ENCODE peak calls at places on chromosomes 5 and 9, in seven cellular contexts. V, O, S, R, U, M and X are unnamed samples.

GRCh38 chr5:150605546-150605945 is 34.9 kb upstream of the SYNPO start:
- DNase-seq in U (no peak), R (no peak), O (no peak), S (no peak), V (no peak), M (no peak), X (no peak)

GRCh38 chr5:158119852-158120708 is 261.1 kb upstream of the CLINT1 start:
- DNase-seq in O (no peak), V (no peak), U (peak; percentile 83), S (no peak), M (peak; percentile 26), R (no peak), X (no peak)

GRCh38 chr9:117412006-117412715 is 2.7 kb downstream of the ASTN2 start:
- DNase-seq in R (no peak), S (no peak), V (no peak), U (no peak), M (no peak), O (no peak), X (no peak)

GRCh38 chr9:9747787-9748186 is 865.0 kb downstream of the PTPRD start:
- DNase-seq in S (no peak), O (no peak), V (no peak), U (peak; percentile 75), R (no peak), M (no peak), X (no peak)

GRCh38 chr5:86748538-86749105 is 130.9 kb downstream of the COX7C start:
- DNase-seq in M (no peak), O (no peak), R (no peak), U (no peak), V (no peak), S (no peak), X (no peak)

GRCh38 chr5:160092519-160092918 is 26.7 kb downstream of the PWWP2A start:
- DNase-seq in V (no peak), R (no peak), M (no peak), O (no peak), U (no peak), S (no peak), X (no peak)

GRCh38 chr9:127919253-127919815 is 2.5 kb upstream of the ST6GALNAC4 start:
- DNase-seq in V (peak; percentile 77), U (peak; percentile 99), M (peak; percentile 84), R (peak; percentile 94), O (no peak), S (no peak), X (peak; percentile 89)

GRCh38 chr9:130891699-130892502 is 4.7 kb downstream of the QRFP start:
- DNase-seq in S (no peak), R (peak; percentile 28), V (no peak), M (no peak), O (no peak), U (no peak), X (no peak)

GRCh38 chr9:93111001-93111370 is 15.0 kb downstream of the CARD19 start:
- DNase-seq in V (no peak), U (no peak), R (no peak), M (peak; percentile 10), O (no peak), S (no peak), X (peak; percentile 4)

GRCh38 chr5:864492-865167 is 13.8 kb upstream of the ZDHHC11 start:
- DNase-seq in R (peak; percentile 9), M (no peak), S (no peak), U (no peak), O (no peak), V (no peak), X (peak; percentile 24)

DNA sequence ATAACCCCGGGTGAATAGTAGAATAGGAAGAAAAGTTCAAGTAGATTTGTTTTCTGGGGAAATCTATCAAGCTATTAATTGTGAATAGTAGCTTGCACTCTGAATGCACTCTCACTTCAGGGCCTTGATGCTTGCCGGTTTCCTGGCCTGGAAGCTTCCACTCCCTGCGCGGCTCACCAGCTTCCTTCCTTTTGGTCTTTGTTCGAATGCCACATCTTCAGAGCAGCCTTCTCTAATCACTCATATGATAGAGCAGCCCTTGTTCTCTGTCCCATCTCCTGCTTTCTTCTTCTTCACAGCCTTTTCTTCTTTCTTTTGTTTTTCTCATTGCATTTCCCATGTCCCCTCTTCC is 146.7 kb downstream of the MAST4 start:
- DNase-seq in O (no peak), V (no peak), U (no peak), S (no peak), M (no peak), R (no peak), X (no peak)
- H3K27ac ChIP-seq in O (peak overlapping the region; percentile 8), V (no peak overlapping the region), U (no peak overlapping the region), S (no peak overlapping the region), M (no peak overlapping the region), R (no peak overlapping the region), X (no peak overlapping the region)

GRCh38 chr5:96780626-96781025 is 27.1 kb downstream of the ERAP1 start:
- DNase-seq in M (no peak), R (no peak), V (no peak), O (no peak), S (no peak), U (peak; percentile 67), X (no peak)
- H3K27ac ChIP-seq in M (peak overlapping the region; percentile 31), R (peak overlapping the region; percentile 8), V (no peak overlapping the region), O (no peak overlapping the region), S (no peak overlapping the region), U (peak overlapping the region; percentile 63), X (peak overlapping the region; percentile 57)

DNA sequence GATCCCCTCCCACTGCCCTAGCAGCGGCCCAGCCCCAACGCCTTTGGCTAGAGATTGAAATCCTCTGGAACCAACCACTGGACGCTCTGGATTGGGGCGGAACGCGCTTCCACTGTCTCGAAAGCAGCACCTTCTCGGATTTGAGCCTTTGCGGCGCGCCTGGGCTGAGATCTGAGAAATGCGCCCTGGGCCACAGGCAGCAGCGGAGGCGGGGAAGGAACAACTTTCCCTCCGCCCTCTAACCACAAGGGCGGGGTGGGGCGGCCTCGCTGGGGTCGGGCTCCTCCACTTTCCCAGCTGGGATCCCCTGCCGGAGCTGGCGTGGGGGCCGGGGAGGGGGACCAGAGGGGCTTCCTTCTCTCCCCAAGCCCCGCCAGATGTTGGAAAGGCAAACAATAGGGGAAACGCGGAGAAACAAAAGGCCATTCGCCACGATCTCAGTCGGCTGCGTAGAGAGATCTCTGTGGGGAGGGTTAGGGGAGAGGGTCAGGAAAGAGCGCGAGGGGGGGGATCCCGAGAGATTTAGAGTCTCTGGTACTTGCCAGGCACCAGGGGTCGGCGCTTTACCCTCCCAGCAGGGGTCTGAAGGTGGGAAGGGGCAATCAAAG is 1.2 kb downstream of the MOB3B start:
- DNase-seq in V (peak; percentile 69), O (peak; percentile 30), S (peak; percentile 34), M (peak; percentile 84), U (peak; percentile 6), R (peak; percentile 79), X (peak; percentile 72)
- H3K27ac ChIP-seq in V (peak overlapping the region; percentile 78), O (peak overlapping the region; percentile 94), S (peak overlapping the region; percentile 26), M (peak overlapping the region; percentile 95), U (no peak overlapping the region), R (peak overlapping the region; percentile 77), X (peak overlapping the region; percentile 89)

GRCh38 chr9:112041199-112041535 is 133.9 kb downstream of the SUSD1 start:
- DNase-seq in U (no peak), V (no peak), R (no peak), O (no peak), M (no peak), S (no peak), X (no peak)
- H3K27ac ChIP-seq in U (peak overlapping the region; percentile 83), V (no peak overlapping the region), R (no peak overlapping the region), O (no peak overlapping the region), M (no peak overlapping the region), S (no peak overlapping the region), X (no peak overlapping the region)

GRCh38 chr5:149382517-149383220 is 3.6 kb upstream of the IL17B start:
- DNase-seq in M (peak; percentile 39), R (no peak), O (no peak), U (no peak), S (no peak), V (peak; percentile 28), X (no peak)
- H3K27ac ChIP-seq in M (peak overlapping the region; percentile 95), R (peak overlapping the region; percentile 76), O (no peak overlapping the region), U (no peak overlapping the region), S (no peak overlapping the region), V (peak overlapping the region; percentile 94), X (peak overlapping the region; percentile 23)

DNA sequence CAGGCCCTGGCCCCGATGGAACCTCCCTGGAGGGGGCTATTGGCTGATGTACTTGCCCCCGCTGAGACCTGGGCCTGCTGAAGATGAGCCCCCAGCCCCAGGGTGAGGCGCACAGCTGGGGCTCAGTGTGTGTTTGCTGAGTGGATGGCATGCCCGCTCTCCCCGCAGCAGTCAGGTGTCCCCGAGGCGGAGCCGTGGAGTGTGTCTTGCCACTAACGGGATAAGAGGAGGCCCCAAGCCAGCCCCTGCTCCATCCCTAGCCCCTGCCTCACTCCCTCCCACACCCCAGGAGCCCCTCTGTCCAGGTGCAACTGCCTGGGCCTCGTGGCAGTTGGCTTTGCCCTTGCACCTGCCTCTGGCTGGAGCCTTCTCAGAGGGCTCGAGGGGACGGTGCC is 148.4 kb downstream of the RXRA start:
- DNase-seq in U (no peak), R (no peak), M (no peak), S (no peak), V (no peak), O (no peak), X (no peak)
- H3K27ac ChIP-seq in U (no peak overlapping the region), R (peak overlapping the region; percentile 30), M (peak overlapping the region; percentile 81), S (no peak overlapping the region), V (peak overlapping the region; percentile 69), O (no peak overlapping the region), X (peak overlapping the region; percentile 84)